ENCODE peak calls at places on chromosomes 7 and 10, in nine cellular contexts. T, W, L, B, X, G, M, D and R are unnamed samples.

GRCh38 chr7:93097388-93097787 is 20.4 kb downstream of the SAMD9 start:
- DNase-seq in T (no peak), W (no peak), L (no peak), B (no peak), X (no peak), G (no peak), M (no peak), D (no peak), R (no peak)

GRCh38 chr7:66960192-66960591 is 35.2 kb downstream of the SBDS start:
- DNase-seq in T (no peak), W (no peak), L (no peak), B (no peak), X (no peak), G (no peak), M (no peak), D (no peak), R (no peak)

GRCh38 chr10:102334106-102334505 is 61.4 kb upstream of the NFKB2 start:
- DNase-seq in T (peak), W (no peak), L (no peak), B (peak), X (no peak), G (no peak), M (no peak), D (peak), R (no peak)

GRCh38 chr7:122413339-122413738 is 108.8 kb upstream of the FEZF1 start:
- DNase-seq in T (no peak), W (no peak), L (no peak), B (no peak), X (no peak), G (peak), M (no peak), D (no peak), R (no peak)

GRCh38 chr7:83613232-83613631 is 35.7 kb downstream of the SEMA3E start:
- DNase-seq in T (no peak), W (no peak), L (no peak), B (no peak), X (no peak), G (no peak), M (no peak), D (no peak), R (no peak)

GRCh38 chr7:157211710-157212109 is 73.0 kb downstream of the UBE3C start:
- DNase-seq in T (peak), W (no peak), L (no peak), B (no peak), X (no peak), G (no peak), M (no peak), D (peak), R (no peak)

GRCh38 chr7:27689045-27689877 is 26.6 kb upstream of the HIBADH start:
- DNase-seq in T (peak), W (no peak), L (no peak), B (no peak), X (peak), G (peak), M (peak), D (peak), R (no peak)

GRCh38 chr7:68678196-68678595 is 920.1 kb upstream of the AUTS2 start:
- DNase-seq in T (no peak), W (no peak), L (no peak), B (no peak), X (no peak), G (no peak), M (no peak), D (no peak), R (no peak)

GRCh38 chr7:1899201-1899600 is 229.1 kb downstream of the ELFN1 start:
- DNase-seq in T (peak), W (no peak), L (peak), B (no peak), X (no peak), G (no peak), M (no peak), D (peak), R (peak)